ENCODE peak calls at places on chromosomes 13 and 19, in six cellular contexts. I is activated CD8-positive, alpha-beta memory T cell treated with anti-CD3 and anti-CD28 coated beads for 4 hours; C is activated naive CD4-positive, alpha-beta T cell treated with Interleukin-2 at 50 U/mL for 16 hours; F is NCI-H1417; U is midbrain; S is MCF 10A. M is an unnamed sample.
A peak's percentile ranks its signal among the peaks of the same experiment; 100 is the strongest.

GRCh38 chr13:103066991-103067390 is 774 bp upstream of the SLC10A2 start:
- DNase-seq in C (no peak), S (no peak), I (no peak), U (no peak), F (peak; percentile 72), M (no peak)

GRCh38 chr13:77338961-77339401 is 12.1 kb upstream of the MYCBP2 start:
- DNase-seq in C (no peak), F (no peak), U (no peak), I (no peak), S (no peak), M (no peak)

GRCh38 chr19:48645652-48646191 is at the start of gene CA11:
- DNase-seq in U (peak; percentile 56), S (no peak), C (no peak), I (no peak), F (no peak), M (no peak)

GRCh38 chr19:58346961-58347929 is 6.0 kb downstream of the A1BG start:
- DNase-seq in S (peak; percentile 50), I (peak; percentile 46), F (peak; percentile 82), C (peak; percentile 64), U (peak; percentile 67), M (peak; percentile 84)

GRCh38 chr13:104577029-104577820 is 1511.0 kb upstream of the SLC10A2 start:
- DNase-seq in F (no peak), C (no peak), U (no peak), S (no peak), I (no peak), M (no peak)

GRCh38 chr19:4456843-4457653 is 546 bp downstream of the UBXN6 start:
- DNase-seq in I (no peak), F (peak; percentile 67), S (peak; percentile 43), U (peak; percentile 13), C (no peak), M (no peak)

GRCh38 chr13:98890186-98890585 is 87.7 kb downstream of the DOCK9 start:
- DNase-seq in U (peak; percentile 69), S (peak; percentile 85), I (no peak), F (no peak), C (peak; percentile 59), M (no peak)

GRCh38 chr13:40438999-40439797 is 227.2 kb downstream of the FOXO1 start:
- DNase-seq in S (no peak), C (peak; percentile 10), F (no peak), I (no peak), U (peak; percentile 19), M (no peak)

GRCh38 chr19:48489608-48490216 is 20.5 kb downstream of the CYTH2 start:
- DNase-seq in I (peak; percentile 44), F (no peak), C (peak; percentile 85), U (peak; percentile 44), S (peak; percentile 79), M (peak; percentile 71)

GRCh38 chr13:79741006-79741405 is 260.1 kb downstream of the NDFIP2 start:
- DNase-seq in F (no peak), I (no peak), S (no peak), U (no peak), C (no peak), M (no peak)

GRCh38 chr19:16587031-16588023 is 15.1 kb upstream of the SLC35E1 start:
- DNase-seq in U (no peak), C (peak; percentile 63), F (no peak), I (no peak), S (no peak), M (no peak)

GRCh38 chr13:21970172-21970571 is 299.3 kb downstream of the FGF9 start:
- DNase-seq in U (no peak), F (no peak), I (no peak), C (no peak), S (no peak), M (no peak)

GRCh38 chr19:793775-794174 is 3.5 kb upstream of the PTBP1 start:
- DNase-seq in I (no peak), S (no peak), F (no peak), C (no peak), U (no peak), M (no peak)

GRCh38 chr13:26117620-26118019 is 65.8 kb upstream of the SHISA2 start:
- DNase-seq in C (no peak), F (no peak), U (no peak), I (no peak), S (no peak), M (no peak)

GRCh38 chr13:30868806-30869470 is 37.1 kb upstream of the MEDAG start:
- DNase-seq in U (no peak), I (no peak), C (no peak), F (no peak), S (no peak), M (no peak)

M was measured in G401.